ENCODE peak calls at places on chromosomes 1 and 21, in seven cellular contexts. One of them, this sample, is unnamed.

GRCh38 chr1:16153110-16153998 is 2.5 kb downstream of the EPHA2 start:
- DNase-seq in neural progenitor cell: peak
- DNase-seq in heart left ventricle: no peak
- DNase-seq in kidney: no peak
- DNase-seq in A549: no peak
- DNase-seq in ovary: no peak
- DNase-seq in psoas muscle: no peak
- DNase-seq in this sample: no peak

GRCh38 chr1:179889619-179890018 is 7.5 kb downstream of the TOR1AIP1 start:
- DNase-seq in neural progenitor cell: no peak
- DNase-seq in heart left ventricle: no peak
- DNase-seq in kidney: no peak
- DNase-seq in A549: no peak
- DNase-seq in ovary: no peak
- DNase-seq in psoas muscle: no peak
- DNase-seq in this sample: no peak

GRCh38 chr1:16076003-16076870 is 2.8 kb upstream of the FAM131C start:
- DNase-seq in neural progenitor cell: no peak
- DNase-seq in heart left ventricle: peak
- DNase-seq in kidney: no peak
- DNase-seq in A549: peak
- DNase-seq in ovary: peak
- DNase-seq in psoas muscle: peak
- DNase-seq in this sample: peak

GRCh38 chr1:46611691-46612221 is 4.9 kb downstream of the MOB3C start:
- DNase-seq in neural progenitor cell: no peak
- DNase-seq in heart left ventricle: no peak
- DNase-seq in kidney: peak
- DNase-seq in A549: peak
- DNase-seq in ovary: no peak
- DNase-seq in psoas muscle: peak
- DNase-seq in this sample: no peak

GRCh38 chr1:210377934-210378333 is 49.2 kb downstream of the HHAT start:
- DNase-seq in neural progenitor cell: no peak
- DNase-seq in heart left ventricle: no peak
- DNase-seq in kidney: no peak
- DNase-seq in A549: no peak
- DNase-seq in ovary: no peak
- DNase-seq in psoas muscle: no peak
- DNase-seq in this sample: peak

GRCh38 chr1:172613294-172613693 is 45.6 kb upstream of the FASLG start:
- DNase-seq in neural progenitor cell: no peak
- DNase-seq in heart left ventricle: no peak
- DNase-seq in kidney: no peak
- DNase-seq in A549: no peak
- DNase-seq in ovary: no peak
- DNase-seq in psoas muscle: no peak
- DNase-seq in this sample: no peak

GRCh38 chr1:245332085-245332484 is 177.3 kb downstream of the KIF26B start:
- DNase-seq in neural progenitor cell: no peak
- DNase-seq in heart left ventricle: no peak
- DNase-seq in kidney: no peak
- DNase-seq in A549: no peak
- DNase-seq in ovary: no peak
- DNase-seq in psoas muscle: no peak
- DNase-seq in this sample: no peak

GRCh38 chr1:230629511-230629910 is 12.8 kb upstream of the COG2 start:
- DNase-seq in neural progenitor cell: no peak
- DNase-seq in heart left ventricle: no peak
- DNase-seq in kidney: no peak
- DNase-seq in A549: no peak
- DNase-seq in ovary: no peak
- DNase-seq in psoas muscle: no peak
- DNase-seq in this sample: no peak

GRCh38 chr1:208100906-208101305 is 143.3 kb downstream of the PLXNA2 start:
- DNase-seq in neural progenitor cell: no peak
- DNase-seq in heart left ventricle: no peak
- DNase-seq in kidney: no peak
- DNase-seq in A549: no peak
- DNase-seq in ovary: no peak
- DNase-seq in psoas muscle: no peak
- DNase-seq in this sample: no peak

GRCh38 chr1:159996653-159997052 is 35.1 kb downstream of the PIGM start:
- DNase-seq in neural progenitor cell: no peak
- DNase-seq in heart left ventricle: no peak
- DNase-seq in kidney: no peak
- DNase-seq in A549: peak
- DNase-seq in ovary: no peak
- DNase-seq in psoas muscle: no peak
- DNase-seq in this sample: peak

GRCh38 chr1:42223036-42223435 is 58.5 kb upstream of the GUCA2A start:
- DNase-seq in neural progenitor cell: no peak
- DNase-seq in heart left ventricle: no peak
- DNase-seq in kidney: no peak
- DNase-seq in A549: no peak
- DNase-seq in ovary: no peak
- DNase-seq in psoas muscle: no peak
- DNase-seq in this sample: no peak

GRCh38 chr1:96361961-96362360 is 359.6 kb upstream of the PTBP2 start:
- DNase-seq in neural progenitor cell: no peak
- DNase-seq in heart left ventricle: no peak
- DNase-seq in kidney: no peak
- DNase-seq in A549: no peak
- DNase-seq in ovary: no peak
- DNase-seq in psoas muscle: no peak
- DNase-seq in this sample: no peak

GRCh38 chr1:202968895-202969295 is 1.8 kb upstream of the CYB5R1 start:
- DNase-seq in neural progenitor cell: peak
- DNase-seq in heart left ventricle: peak
- DNase-seq in kidney: no peak
- DNase-seq in A549: peak
- DNase-seq in ovary: no peak
- DNase-seq in psoas muscle: no peak
- DNase-seq in this sample: no peak

GRCh38 chr1:196180847-196181593 is 427.2 kb downstream of the KCNT2 start:
- DNase-seq in neural progenitor cell: no peak
- DNase-seq in heart left ventricle: no peak
- DNase-seq in kidney: no peak
- DNase-seq in A549: peak
- DNase-seq in ovary: no peak
- DNase-seq in psoas muscle: no peak
- DNase-seq in this sample: peak

GRCh38 chr1:202329891-202330290 is 11.8 kb downstream of the UBE2T start:
- DNase-seq in neural progenitor cell: no peak
- DNase-seq in heart left ventricle: no peak
- DNase-seq in kidney: no peak
- DNase-seq in A549: peak
- DNase-seq in ovary: no peak
- DNase-seq in psoas muscle: no peak
- DNase-seq in this sample: no peak

GRCh38 chr1:209106237-209106741 is 477.2 kb upstream of the CAMK1G start:
- DNase-seq in neural progenitor cell: peak
- DNase-seq in heart left ventricle: no peak
- DNase-seq in kidney: no peak
- DNase-seq in A549: peak
- DNase-seq in ovary: no peak
- DNase-seq in psoas muscle: no peak
- DNase-seq in this sample: no peak

GRCh38 chr1:232629250-232630046 is 485 bp downstream of the SIPA1L2 start:
- DNase-seq in neural progenitor cell: peak
- DNase-seq in heart left ventricle: peak
- DNase-seq in kidney: peak
- DNase-seq in A549: peak
- DNase-seq in ovary: peak
- DNase-seq in psoas muscle: peak
- DNase-seq in this sample: no peak

GRCh38 chr1:7538849-7539771 is 232.0 kb upstream of the VAMP3 start:
- DNase-seq in neural progenitor cell: no peak
- DNase-seq in heart left ventricle: no peak
- DNase-seq in kidney: peak
- DNase-seq in A549: no peak
- DNase-seq in ovary: no peak
- DNase-seq in psoas muscle: peak
- DNase-seq in this sample: no peak

DNA sequence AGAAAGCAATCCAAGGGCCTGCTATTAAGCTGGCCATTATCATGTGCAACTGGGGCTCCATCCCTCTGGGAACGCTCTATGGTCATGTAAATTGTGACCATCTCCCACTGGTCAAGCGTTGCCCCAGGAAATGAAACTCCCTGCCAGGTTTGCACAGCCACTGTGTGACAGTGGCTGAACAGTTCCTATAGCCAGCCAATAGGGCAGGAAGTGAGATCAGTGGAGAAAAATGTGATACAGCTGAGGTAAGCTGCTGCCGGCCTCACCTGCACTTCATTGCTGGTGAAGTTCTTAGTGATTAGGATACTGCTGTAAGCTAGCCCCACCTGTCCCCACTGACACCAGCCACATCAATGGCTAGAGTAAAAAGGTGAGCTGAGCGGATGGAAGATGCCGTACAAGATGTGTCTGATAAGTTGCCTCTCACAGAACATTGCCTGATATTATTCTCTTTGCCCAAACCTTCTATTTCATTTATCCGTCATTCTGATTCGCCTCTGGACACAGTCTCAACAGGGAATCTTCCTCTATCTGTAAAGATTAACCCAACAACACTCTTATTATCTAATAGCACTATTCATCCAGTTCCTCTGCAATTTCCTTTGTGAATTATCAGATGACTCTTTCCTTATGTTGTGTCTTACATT is 38.4 kb upstream of the CDC42BPA start:
- DNase-seq in neural progenitor cell: no peak
- DNase-seq in heart left ventricle: no peak
- DNase-seq in kidney: no peak
- DNase-seq in A549: peak
- DNase-seq in ovary: no peak
- DNase-seq in psoas muscle: no peak
- DNase-seq in this sample: no peak
- H3K4me3 ChIP-seq in neural progenitor cell: no peak
- H3K4me3 ChIP-seq in heart left ventricle: no peak
- H3K4me3 ChIP-seq in kidney: no peak
- H3K4me3 ChIP-seq in A549: peak
- H3K4me3 ChIP-seq in ovary: no peak
- H3K4me3 ChIP-seq in psoas muscle: no peak
- H3K4me3 ChIP-seq in this sample: no peak

DNA sequence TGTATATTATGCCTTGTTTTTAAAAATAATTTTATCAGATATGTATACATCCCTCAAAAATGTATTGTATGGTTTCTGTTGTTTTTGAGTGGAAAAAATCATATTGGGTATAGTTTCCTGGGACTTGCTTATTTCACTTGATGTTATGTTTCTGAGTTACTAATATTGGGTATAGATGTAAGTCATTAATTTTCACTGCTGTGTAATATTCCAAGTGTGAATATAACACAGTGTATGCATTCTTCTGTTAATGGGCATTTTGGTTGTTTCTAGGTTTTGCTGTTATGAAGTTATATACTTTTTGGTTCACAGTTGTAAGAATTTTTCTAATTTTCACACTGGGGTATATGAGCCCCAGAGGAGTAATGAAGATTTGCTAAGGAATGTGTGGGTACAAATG is 3.0 kb downstream of the TTC3 start:
- DNase-seq in neural progenitor cell: no peak
- DNase-seq in heart left ventricle: no peak
- DNase-seq in kidney: no peak
- DNase-seq in A549: no peak
- DNase-seq in ovary: no peak
- DNase-seq in psoas muscle: no peak
- DNase-seq in this sample: no peak
- TF ChIP-seq CTCF in neural progenitor cell: no peak
- TF ChIP-seq CTCF in heart left ventricle: no peak
- TF ChIP-seq CTCF in kidney: no peak
- TF ChIP-seq CTCF in A549: no peak
- TF ChIP-seq CTCF in ovary: no peak
- TF ChIP-seq CTCF in psoas muscle: no peak
- TF ChIP-seq CTCF in this sample: no peak

GRCh38 chr1:145887631-145888030 is 2.0 kb upstream of the ANKRD35 start:
- DNase-seq in neural progenitor cell: no peak
- DNase-seq in heart left ventricle: no peak
- DNase-seq in kidney: no peak
- DNase-seq in A549: peak
- DNase-seq in ovary: no peak
- DNase-seq in psoas muscle: no peak
- DNase-seq in this sample: no peak
- H3K4me3 ChIP-seq in neural progenitor cell: no peak
- H3K4me3 ChIP-seq in heart left ventricle: no peak
- H3K4me3 ChIP-seq in kidney: no peak
- H3K4me3 ChIP-seq in A549: no peak
- H3K4me3 ChIP-seq in ovary: no peak
- H3K4me3 ChIP-seq in psoas muscle: no peak
- H3K4me3 ChIP-seq in this sample: no peak

GRCh38 chr1:161726631-161727342 is 5.4 kb downstream of the FCRLB start:
- DNase-seq in neural progenitor cell: peak
- DNase-seq in heart left ventricle: peak
- DNase-seq in kidney: peak
- DNase-seq in A549: peak
- DNase-seq in ovary: peak
- DNase-seq in psoas muscle: peak
- DNase-seq in this sample: no peak

GRCh38 chr1:161727343-161727924 is 6.1 kb downstream of the FCRLB start:
- DNase-seq in neural progenitor cell: no peak
- DNase-seq in heart left ventricle: no peak
- DNase-seq in kidney: no peak
- DNase-seq in A549: no peak
- DNase-seq in ovary: no peak
- DNase-seq in psoas muscle: no peak
- DNase-seq in this sample: no peak

GRCh38 chr1:161723459-161724149 is 2.3 kb downstream of the FCRLB start:
- DNase-seq in neural progenitor cell: no peak
- DNase-seq in heart left ventricle: no peak
- DNase-seq in kidney: no peak
- DNase-seq in A549: no peak
- DNase-seq in ovary: no peak
- DNase-seq in psoas muscle: no peak
- DNase-seq in this sample: no peak

GRCh38 chr1:161728376-161729226 is 7.3 kb downstream of the FCRLB start:
- DNase-seq in neural progenitor cell: no peak
- DNase-seq in heart left ventricle: no peak
- DNase-seq in kidney: no peak
- DNase-seq in A549: no peak
- DNase-seq in ovary: no peak
- DNase-seq in psoas muscle: no peak
- DNase-seq in this sample: no peak

DNA sequence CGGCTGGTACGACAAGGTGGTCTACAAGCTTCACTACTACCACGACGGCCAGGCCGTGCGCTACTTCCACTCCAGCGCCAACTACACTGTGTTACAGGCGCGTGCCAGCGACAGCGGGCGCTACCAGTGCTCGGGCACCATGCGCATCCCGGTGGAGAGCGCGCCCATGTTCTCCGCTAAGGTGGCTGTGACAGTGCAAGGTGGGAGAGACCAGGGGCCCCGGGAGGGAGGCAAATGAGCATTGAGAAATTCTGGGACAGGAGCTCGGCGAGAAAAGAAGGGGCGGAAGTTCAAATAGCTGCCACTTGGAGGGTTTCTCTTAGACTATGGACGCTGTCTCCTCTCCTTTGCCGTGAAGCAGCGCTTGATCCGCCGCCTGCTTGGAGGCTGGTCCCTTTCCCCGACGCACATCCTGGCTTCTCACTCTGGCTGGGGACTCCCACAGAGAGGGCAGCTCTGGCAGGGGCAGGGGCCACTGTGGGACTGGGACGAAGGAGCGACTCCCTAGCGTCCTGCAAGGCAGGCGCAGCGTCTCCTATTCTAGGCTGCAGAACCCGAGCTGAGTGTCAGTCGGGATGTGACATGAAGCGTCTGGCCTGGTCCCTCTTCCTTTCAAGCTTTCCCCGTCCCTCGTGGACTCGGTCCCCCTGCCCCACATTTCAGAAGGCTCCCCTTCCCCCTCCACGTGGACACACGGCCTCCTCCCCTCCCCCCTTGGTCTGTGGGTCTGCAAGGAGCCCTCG is 4.7 kb downstream of the FCRLB start:
- DNase-seq in neural progenitor cell: peak
- DNase-seq in heart left ventricle: peak
- DNase-seq in kidney: peak
- DNase-seq in A549: peak
- DNase-seq in ovary: peak
- DNase-seq in psoas muscle: peak
- DNase-seq in this sample: no peak
- TF ChIP-seq CTCF in neural progenitor cell: peak
- TF ChIP-seq CTCF in heart left ventricle: peak
- TF ChIP-seq CTCF in kidney: peak
- TF ChIP-seq CTCF in A549: no peak
- TF ChIP-seq CTCF in ovary: peak
- TF ChIP-seq CTCF in psoas muscle: peak
- TF ChIP-seq CTCF in this sample: peak